ENCODE peak calls at places on chromosomes 7 and 10, in seven cellular contexts. T, S, R, H, L, C and W are unnamed samples.

GRCh38 chr10:13104697-13105096 is 4.7 kb downstream of the OPTN start:
- DNase-seq in T (no peak), S (no peak), R (no peak), H (no peak), L (no peak), C (no peak), W (no peak)

GRCh38 chr10:77925410-77925794 is 1.2 kb downstream of the DLG5 start:
- DNase-seq in T (no peak), S (no peak), R (peak; percentile 23), H (peak; percentile 55), L (peak; percentile 45), C (no peak), W (no peak)

GRCh38 chr10:93841930-93842329 is 51.8 kb upstream of the SLC35G1 start:
- DNase-seq in T (peak; percentile 69), S (no peak), R (no peak), H (no peak), L (no peak), C (no peak), W (no peak)

GRCh38 chr10:10992961-10993714 is 24.5 kb upstream of the CELF2 start:
- DNase-seq in T (no peak), S (no peak), R (no peak), H (no peak), L (no peak), C (no peak), W (no peak)

GRCh38 chr10:57955076-57955475 is 312.6 kb downstream of the IPMK start:
- DNase-seq in T (no peak), S (no peak), R (peak; percentile 92), H (no peak), L (peak; percentile 47), C (no peak), W (no peak)

GRCh38 chr7:2019693-2020511 is 212.8 kb downstream of the MAD1L1 start:
- DNase-seq in T (no peak), S (peak; percentile 84), R (peak; percentile 69), H (peak; percentile 32), L (peak; percentile 97), C (peak; percentile 24), W (peak; percentile 41)

GRCh38 chr10:48803831-48804584 is 119.3 kb downstream of the WDFY4 start:
- DNase-seq in T (no peak), S (no peak), R (no peak), H (no peak), L (no peak), C (no peak), W (no peak)

GRCh38 chr10:124689911-124690498 is 54.2 kb downstream of the FAM53B start:
- DNase-seq in T (no peak), S (no peak), R (no peak), H (no peak), L (peak; percentile 13), C (no peak), W (no peak)

GRCh38 chr10:120161116-120161515 is 268.6 kb downstream of the SEC23IP start:
- DNase-seq in T (no peak), S (no peak), R (no peak), H (no peak), L (no peak), C (no peak), W (no peak)

GRCh38 chr7:157520249-157520648 is 183.4 kb downstream of the DNAJB6 start:
- DNase-seq in T (no peak), S (no peak), R (no peak), H (no peak), L (no peak), C (no peak), W (no peak)

GRCh38 chr10:62582098-62582705 is 208.0 kb downstream of the ZNF365 start:
- DNase-seq in T (no peak), S (no peak), R (peak; percentile 72), H (no peak), L (peak; percentile 78), C (no peak), W (no peak)

GRCh38 chr10:101053516-101053915 is 8.3 kb upstream of the KAZALD1 start:
- DNase-seq in T (no peak), S (no peak), R (no peak), H (no peak), L (peak; percentile 74), C (no peak), W (no peak)

GRCh38 chr10:58023341-58024073 is 244.2 kb downstream of the IPMK start:
- DNase-seq in T (no peak), S (no peak), R (peak; percentile 87), H (no peak), L (peak; percentile 90), C (no peak), W (no peak)

GRCh38 chr10:116849271-116850057 is at the start of gene ENO4:
- DNase-seq in T (peak; percentile 97), S (no peak), R (peak; percentile 80), H (peak; percentile 92), L (peak; percentile 73), C (no peak), W (peak; percentile 4)

GRCh38 chr7:115693779-115694178 is 336.8 kb downstream of the TFEC start:
- DNase-seq in T (no peak), S (no peak), R (no peak), H (no peak), L (no peak), C (no peak), W (no peak)

GRCh38 chr7:36181668-36182067 is 28.6 kb downstream of the EEPD1 start:
- DNase-seq in T (no peak), S (no peak), R (no peak), H (no peak), L (no peak), C (no peak), W (no peak)

GRCh38 chr7:55423891-55424290 is 58.8 kb downstream of the LANCL2 start:
- DNase-seq in T (peak; percentile 54), S (no peak), R (no peak), H (no peak), L (peak; percentile 24), C (no peak), W (no peak)

GRCh38 chr7:25952277-25953057 is 199.5 kb upstream of the NFE2L3 start:
- DNase-seq in T (no peak), S (no peak), R (no peak), H (no peak), L (no peak), C (no peak), W (no peak)

GRCh38 chr10:69846252-69847000 is 44.7 kb downstream of the COL13A1 start:
- DNase-seq in T (peak; percentile 40), S (no peak), R (no peak), H (peak; percentile 14), L (peak; percentile 27), C (no peak), W (no peak)

GRCh38 chr7:146654048-146654447 is 537.4 kb downstream of the CNTNAP2 start:
- DNase-seq in T (peak; percentile 17), S (no peak), R (peak; percentile 13), H (no peak), L (no peak), C (no peak), W (no peak)

GRCh38 chr10:5776150-5776880 is 36.9 kb downstream of the GDI2 start:
- DNase-seq in T (peak; percentile 57), S (no peak), R (peak; percentile 35), H (peak; percentile 29), L (peak; percentile 50), C (no peak), W (no peak)

GRCh38 chr7:117217636-117218035 is 105.2 kb downstream of the WNT2 start:
- DNase-seq in T (no peak), S (no peak), R (peak; percentile 87), H (no peak), L (peak; percentile 82), C (no peak), W (no peak)